ENCODE peak calls at places on chromosomes 3 and 15, in seven cellular contexts. E is aorta, R is left ventricle myocardium inferior, G is heart left ventricle, Q is PC-3, V is GM23248, Z is mesenchymal stem cell. J is an unnamed sample.
A peak's percentile ranks its signal among the peaks of the same experiment; 100 is the strongest.

GRCh38 chr15:33985287-33985686 is 17.0 kb downstream of the CHRM5 start:
- DNase-seq in V (peak; percentile 78), G (no peak), Z (peak; percentile 74), R (no peak), Q (no peak), E (no peak), J (no peak)

GRCh38 chr3:78238811-78239210 is 1198.9 kb downstream of the ROBO2 start:
- DNase-seq in V (no peak), Q (no peak), Z (no peak), R (no peak), E (no peak), G (no peak), J (no peak)

GRCh38 chr3:171791695-171792082 is 18.6 kb downstream of the PLD1 start:
- DNase-seq in Z (peak; percentile 75), E (no peak), Q (peak; percentile 75), R (no peak), V (peak; percentile 19), G (no peak), J (no peak)

GRCh38 chr3:98721776-98722175 is 41.4 kb upstream of the ST3GAL6 start:
- DNase-seq in Z (no peak), G (no peak), Q (no peak), E (no peak), V (no peak), R (no peak), J (no peak)

GRCh38 chr15:38867556-38867955 is 302.9 kb upstream of the RASGRP1 start:
- DNase-seq in V (peak; percentile 23), E (no peak), R (no peak), Z (peak; percentile 37), G (no peak), Q (no peak), J (no peak)

GRCh38 chr15:43168192-43169107 is 16.8 kb upstream of the CCNDBP1 start:
- DNase-seq in Z (peak; percentile 32), Q (peak; percentile 95), G (peak; percentile 29), R (no peak), V (peak; percentile 59), E (no peak), J (no peak)

GRCh38 chr15:33298631-33299030 is 12.1 kb upstream of the RYR3 start:
- DNase-seq in G (no peak), Z (no peak), R (no peak), E (no peak), Q (peak; percentile 71), V (no peak), J (no peak)

GRCh38 chr3:11200679-11200952 is 46.3 kb downstream of the HRH1 start:
- DNase-seq in Q (peak; percentile 20), G (no peak), R (no peak), Z (peak; percentile 13), V (peak; percentile 49), E (no peak), J (no peak)

GRCh38 chr3:195559723-195560409 is 16.7 kb upstream of the PPP1R2 start:
- DNase-seq in V (peak; percentile 14), Q (peak; percentile 78), E (no peak), R (no peak), Z (no peak), G (no peak), J (no peak)

GRCh38 chr15:77538793-77539487 is 93.8 kb downstream of the LINGO1 start:
- DNase-seq in E (no peak), G (no peak), R (no peak), Q (no peak), V (no peak), Z (no peak), J (no peak)

GRCh38 chr3:150357140-150357539 is 51.0 kb upstream of the TSC22D2 start:
- DNase-seq in R (no peak), G (no peak), V (no peak), Q (peak; percentile 0), Z (no peak), E (no peak), J (no peak)

GRCh38 chr3:73893089-73893488 is 268.3 kb upstream of the PDZRN3 start:
- DNase-seq in E (no peak), G (no peak), R (no peak), Z (no peak), Q (no peak), V (no peak), J (no peak)

GRCh38 chr3:71210257-71211002 is 373.1 kb downstream of the FOXP1 start:
- DNase-seq in V (peak; percentile 84), G (no peak), E (no peak), Z (peak; percentile 90), Q (no peak), R (no peak), J (no peak)

GRCh38 chr3:12681586-12682371 is 17.9 kb upstream of the RAF1 start:
- DNase-seq in V (peak; percentile 92), R (no peak), Q (peak; percentile 25), Z (peak; percentile 76), E (no peak), G (peak; percentile 29), J (no peak)

GRCh38 chr15:90829942-90830440 is 38.4 kb upstream of the FURIN start:
- DNase-seq in V (no peak), Q (no peak), G (peak; percentile 38), R (no peak), E (peak; percentile 67), Z (no peak), J (no peak)

GRCh38 chr3:194556086-194557056 is 69.6 kb upstream of the ATP13A3 start:
- DNase-seq in G (no peak), Q (peak; percentile 17), Z (peak; percentile 46), R (no peak), E (no peak), V (peak; percentile 34), J (no peak)

GRCh38 chr3:77254967-77255831 is 215.3 kb downstream of the ROBO2 start:
- DNase-seq in V (peak; percentile 68), G (no peak), R (no peak), E (no peak), Q (peak; percentile 80), Z (peak; percentile 66), J (no peak)

GRCh38 chr15:83846847-83847246 is 192.9 kb downstream of the ADAMTSL3 start:
- DNase-seq in Q (no peak), R (no peak), V (peak; percentile 88), Z (peak; percentile 85), E (no peak), G (no peak), J (no peak)
- H3K4me1 ChIP-seq in Q (peaks cover 32% of the 10 kb centered on the region), R (peaks cover 86% of the 10 kb centered on the region), V (peaks cover 59% of the 10 kb centered on the region), Z (no peaks in the 10 kb centered on the region), E (no peaks in the 10 kb centered on the region), G (peaks cover 30% of the 10 kb centered on the region), J (peaks cover 20% of the 10 kb centered on the region)

GRCh38 chr3:102936511-102936910 is 501.7 kb downstream of the ZPLD1 start:
- DNase-seq in R (no peak), E (no peak), Z (no peak), Q (no peak), G (no peak), V (no peak), J (no peak)

DNA sequence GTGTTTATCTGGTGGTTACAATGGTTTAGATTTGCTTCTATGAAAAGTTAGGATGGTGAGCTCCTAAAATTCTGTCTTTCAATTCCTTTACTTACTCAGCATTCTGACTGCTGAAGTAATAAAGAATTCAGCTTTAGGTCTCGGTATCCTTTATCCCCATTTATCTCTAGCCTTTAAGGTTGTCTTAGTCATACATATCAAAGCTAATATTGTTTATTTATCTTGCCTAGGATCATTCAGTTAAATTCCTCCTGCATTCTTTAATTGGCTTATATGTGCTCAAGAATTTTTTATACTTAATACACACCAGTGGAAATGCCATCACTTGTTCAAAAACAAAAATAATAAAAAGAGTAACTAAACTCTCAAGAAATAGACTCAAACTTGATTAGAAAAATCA is 506.9 kb downstream of the ZPLD1 start:
- DNase-seq in E (no peak), Z (no peak), Q (no peak), V (no peak), G (no peak), R (no peak), J (no peak)
- H3K4me3 ChIP-seq in E (no peak overlapping the region), Z (no peak overlapping the region), Q (no peak overlapping the region), V (no peak overlapping the region), G (no peak overlapping the region), R (no peak overlapping the region), J (no peak overlapping the region)

DNA sequence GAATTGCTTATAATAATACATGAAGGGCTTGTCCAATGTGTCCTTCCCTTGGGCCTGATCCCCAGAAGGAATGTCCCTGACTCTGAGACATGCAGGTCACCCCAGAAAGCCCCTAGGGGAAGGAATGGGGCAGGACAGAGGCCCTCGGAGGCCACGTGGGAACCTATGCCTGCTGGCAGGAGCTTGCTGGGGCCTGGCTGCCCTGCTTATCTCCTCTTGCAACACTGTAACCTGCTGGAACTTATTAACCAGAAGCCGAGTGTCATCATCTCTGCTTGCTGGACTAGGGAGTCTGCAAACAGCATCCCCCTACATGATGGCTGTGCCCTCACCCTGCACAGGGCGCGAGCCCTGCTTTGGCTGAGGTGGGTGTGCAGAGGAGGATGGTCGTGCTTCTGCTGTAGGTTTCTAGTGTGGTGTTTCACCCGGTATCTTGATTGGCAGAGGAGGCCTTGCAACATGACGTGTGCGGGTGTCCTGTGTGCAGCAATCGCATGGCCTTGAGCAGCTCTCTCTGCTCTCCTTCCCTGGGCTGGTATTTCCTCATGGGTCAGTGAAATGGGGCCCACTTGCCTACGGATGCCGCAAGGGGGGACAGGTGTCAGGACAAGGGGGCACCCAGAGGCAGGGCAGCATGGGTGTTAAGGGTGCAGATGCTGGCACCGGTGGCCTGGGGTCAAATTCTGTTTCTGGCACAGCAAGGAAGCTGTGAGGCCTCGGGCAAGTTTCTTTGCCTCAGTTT is 5.0 kb downstream of the CHST13 start:
- DNase-seq in G (peak; percentile 50), Q (no peak), Z (no peak), R (peak; percentile 37), V (peak; percentile 56), E (peak; percentile 26), J (peak; percentile 88)
- H3K4me1 ChIP-seq in G (no peaks in the 10 kb centered on the region), Q (no peaks in the 10 kb centered on the region), Z (peaks cover 25% of the 10 kb centered on the region), R (peaks cover 36% of the 10 kb centered on the region), V (no peaks in the 10 kb centered on the region), E (no peaks in the 10 kb centered on the region), J (peaks cover 47% of the 10 kb centered on the region)

GRCh38 chr15:60326343-60326742 is 71.4 kb downstream of the ANXA2 start:
- DNase-seq in G (no peak), Z (no peak), V (no peak), Q (no peak), E (no peak), R (no peak), J (no peak)
- H3K4me3 ChIP-seq in G (no peak overlapping the region), Z (no peak overlapping the region), V (no peak overlapping the region), Q (no peak overlapping the region), E (no peak overlapping the region), R (no peak overlapping the region), J (no peak overlapping the region)

GRCh38 chr3:156816794-156817741 is 9.1 kb upstream of the LEKR1 start:
- DNase-seq in V (peak; percentile 96), R (peak; percentile 87), Q (peak; percentile 95), G (peak; percentile 83), Z (peak; percentile 97), E (peak; percentile 89), J (peak; percentile 94)
- H3K4me1 ChIP-seq in V (peaks cover 62% of the 10 kb centered on the region), R (peaks cover 35% of the 10 kb centered on the region), Q (peaks cover 65% of the 10 kb centered on the region), G (no peaks in the 10 kb centered on the region), Z (peaks cover 11% of the 10 kb centered on the region), E (no peaks in the 10 kb centered on the region), J (peaks cover 18% of the 10 kb centered on the region)

GRCh38 chr3:39505866-39506738 is 38.6 kb downstream of the MOBP start:
- DNase-seq in R (no peak), E (no peak), V (no peak), Q (no peak), G (no peak), Z (no peak), J (no peak)
- H3K4me3 ChIP-seq in R (no peak overlapping the region), E (no peak overlapping the region), V (no peak overlapping the region), Q (no peak overlapping the region), G (no peak overlapping the region), Z (peak overlapping the region; percentile 40), J (no peak overlapping the region)

DNA sequence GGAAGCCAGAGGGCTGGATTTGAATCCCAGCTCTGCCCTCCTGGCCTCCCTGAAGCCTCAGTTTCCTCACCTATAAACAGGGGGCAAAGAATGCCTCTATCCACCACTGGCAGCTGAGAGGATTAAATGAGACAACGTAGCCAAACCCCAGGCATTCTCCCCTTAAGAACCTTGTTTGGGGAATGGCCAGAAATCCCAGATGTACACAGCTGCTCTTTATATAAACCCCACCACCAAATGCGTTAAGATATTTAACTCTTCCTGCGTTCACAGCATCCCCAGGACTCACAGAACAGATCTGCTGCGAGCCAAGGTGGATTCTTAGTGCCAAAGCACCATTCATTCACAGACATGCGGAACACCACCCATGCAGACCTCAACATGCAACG is 5.3 kb downstream of the TLE3 start:
- DNase-seq in Q (no peak), Z (peak; percentile 58), E (no peak), R (no peak), G (no peak), V (no peak), J (no peak)
- H3K4me1 ChIP-seq in Q (peaks cover 44% of the 10 kb centered on the region), Z (peaks cover 14% of the 10 kb centered on the region), E (peaks cover 2% of the 10 kb centered on the region), R (peaks cover 94% of the 10 kb centered on the region), G (peaks cover 66% of the 10 kb centered on the region), V (peaks cover 35% of the 10 kb centered on the region), J (peaks cover 41% of the 10 kb centered on the region)

J was measured in right lobe of liver.